ENCODE peak calls at places on chromosomes 3 and 15, in four cellular contexts. N is neural progenitor cell, Z is GM12878, K is DND-41. F is an unnamed sample. For H3K36me3, the result is how much of the 10 kb centered on the place peaks cover.

GRCh38 chr3:99645277-99646106 is 7.1 kb downstream of the COL8A1 start:
- DNase-seq in N (peak), Z (no peak), K (no peak), F (peak)

GRCh38 chr3:194396897-194397756 is 1.9 kb downstream of the GP5 start:
- DNase-seq in N (no peak), Z (no peak), K (peak), F (no peak)

GRCh38 chr15:85452436-85452835 is 72.0 kb downstream of the AKAP13 start:
- DNase-seq in N (no peak), Z (no peak), K (no peak), F (no peak)

GRCh38 chr15:25600751-25601150 is 161.9 kb upstream of the UBE3A start:
- DNase-seq in N (no peak), Z (no peak), K (no peak), F (peak)

GRCh38 chr3:96813820-96814580 is 394 bp upstream of the EPHA6 start:
- DNase-seq in N (peak), Z (no peak), K (no peak), F (peak)

GRCh38 chr3:40299130-40299720 is 10.3 kb upstream of the EIF1B start:
- DNase-seq in N (no peak), Z (no peak), K (no peak), F (no peak)

GRCh38 chr15:78112551-78112950 is 18.7 kb downstream of the CIB2 start:
- DNase-seq in N (no peak), Z (no peak), K (no peak), F (no peak)

GRCh38 chr15:88872106-88872505 is 23.2 kb downstream of the HAPLN3 start:
- DNase-seq in N (no peak), Z (no peak), K (no peak), F (no peak)

GRCh38 chr3:10950476-10951294 is 41.9 kb upstream of the SLC6A1 start:
- DNase-seq in N (peak), Z (no peak), K (no peak), F (peak)

GRCh38 chr15:81852826-81853225 is 193.0 kb downstream of the MEX3B start:
- DNase-seq in N (no peak), Z (no peak), K (no peak), F (peak)

GRCh38 chr3:159884661-159885402 is 103.8 kb upstream of the IL12A start:
- DNase-seq in N (peak), Z (no peak), K (no peak), F (peak)

GRCh38 chr3:193805448-193805847 is 212.4 kb downstream of the OPA1 start:
- DNase-seq in N (no peak), Z (no peak), K (no peak), F (peak)

GRCh38 chr15:90930861-90931629 is 1.3 kb downstream of the HDDC3 start:
- DNase-seq in N (no peak), Z (no peak), K (no peak), F (peak)

GRCh38 chr3:154060606-154061380 is 60.4 kb upstream of the ARHGEF26 start:
- DNase-seq in N (no peak), Z (no peak), K (no peak), F (peak)

GRCh38 chr3:159620281-159620680 is 368.4 kb upstream of the IL12A start:
- DNase-seq in N (no peak), Z (no peak), K (no peak), F (peak)

GRCh38 chr3:143677420-143677819 is 170.8 kb downstream of the SLC9A9 start:
- DNase-seq in N (no peak), Z (no peak), K (no peak), F (no peak)

GRCh38 chr15:37995461-37996347 is 61.3 kb downstream of the TMCO5A start:
- DNase-seq in N (peak), Z (peak), K (no peak), F (peak)

GRCh38 chr3:104943931-104944330 is 422.8 kb upstream of the ALCAM start:
- DNase-seq in N (no peak), Z (no peak), K (no peak), F (no peak)

GRCh38 chr3:150673966-150674365 is 29.8 kb downstream of the ERICH6 start:
- DNase-seq in N (no peak), Z (no peak), K (no peak), F (no peak)

GRCh38 chr3:105362021-105362665 is 4.6 kb upstream of the ALCAM start:
- DNase-seq in N (no peak), Z (no peak), K (no peak), F (peak)

GRCh38 chr3:147886889-147887288 is 477.7 kb downstream of the ZIC1 start:
- DNase-seq in N (no peak), Z (no peak), K (no peak), F (no peak)

GRCh38 chr3:67598814-67599556 is 55.4 kb downstream of the SUCLG2 start:
- DNase-seq in N (no peak), Z (no peak), K (no peak), F (no peak)

GRCh38 chr3:67595424-67595823 is 59.0 kb downstream of the SUCLG2 start:
- DNase-seq in N (no peak), Z (no peak), K (no peak), F (no peak)

DNA sequence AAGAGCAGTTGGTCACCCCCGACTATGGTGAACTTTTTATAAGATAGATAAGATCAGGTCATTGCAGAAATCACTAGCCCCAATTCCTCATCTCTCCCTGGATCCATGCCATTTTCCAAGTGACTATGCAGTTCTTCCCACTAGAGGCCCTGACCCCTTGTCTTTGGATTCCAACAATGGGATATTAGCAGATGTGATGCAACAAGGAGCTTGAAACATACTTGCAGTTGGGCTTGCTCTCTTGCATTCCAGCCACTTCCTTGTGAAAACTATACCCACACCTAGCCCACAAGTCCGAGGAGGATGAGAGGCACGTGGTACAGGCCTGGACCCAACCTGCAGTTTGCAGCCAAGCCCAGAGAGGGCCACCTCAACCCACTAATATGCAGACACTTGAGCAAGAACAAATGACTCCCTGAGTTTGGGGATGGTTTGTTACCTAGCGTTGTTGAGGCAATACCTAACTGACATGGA is 60.6 kb downstream of the SUCLG2 start:
- DNase-seq in N (no peak), Z (no peak), K (no peak), F (peak)
- H3K36me3 ChIP-seq in N (under half), Z (under half), K (under half), F (under half)

DNA sequence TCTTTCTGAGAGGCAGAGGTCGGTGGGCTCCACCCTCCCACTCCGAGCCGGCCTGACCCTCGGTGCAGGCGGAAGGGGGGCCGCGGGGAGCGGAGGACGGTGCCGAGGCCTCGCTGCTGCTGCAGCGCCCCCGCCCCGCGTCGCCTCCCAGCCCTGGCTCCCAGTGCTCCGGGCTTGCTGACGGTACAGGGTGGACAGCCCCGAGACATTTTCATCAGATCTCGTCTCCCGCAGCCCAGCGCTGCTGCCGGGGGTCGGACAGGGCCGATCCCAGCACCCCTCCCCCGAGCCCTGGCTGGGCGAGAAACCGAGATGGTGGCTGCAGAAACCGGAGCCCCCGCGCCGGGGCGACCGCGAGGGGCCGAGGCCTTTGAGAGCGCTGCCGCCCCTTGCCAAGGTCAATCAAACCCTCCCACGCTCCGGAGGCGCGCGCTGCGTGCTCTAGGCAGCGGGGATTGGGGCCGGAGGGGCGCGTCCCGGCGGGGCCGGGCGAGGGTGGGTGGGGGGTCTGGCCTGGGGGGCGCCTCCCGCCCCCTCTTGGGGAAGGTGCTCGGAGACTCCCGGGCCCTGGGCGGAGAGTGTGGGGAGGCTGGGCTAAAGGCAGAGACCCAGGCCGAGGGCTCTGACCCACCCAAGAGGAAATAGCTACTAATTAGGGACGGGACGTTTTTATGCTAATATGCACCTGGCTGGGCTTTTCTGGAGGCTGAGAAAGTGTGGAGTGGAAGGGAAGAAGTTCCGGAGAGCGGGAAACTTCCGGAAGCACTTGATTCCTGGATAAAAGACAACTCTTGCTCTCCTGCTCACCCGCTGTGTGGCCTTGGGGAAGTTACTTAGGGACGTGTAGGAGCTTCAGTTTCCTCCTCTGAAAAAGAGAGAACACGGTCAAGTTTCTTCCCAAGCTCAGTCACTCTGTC is 42.7 kb downstream of the EPHB3 start:
- DNase-seq in N (peak), Z (no peak), K (no peak), F (peak)
- TF ChIP-seq EZH2 in N (peak), Z (no peak), K (no peak), F (no peak)

GRCh38 chr3:33544126-33544525 is 103.9 kb upstream of the UBP1 start:
- DNase-seq in N (no peak), Z (no peak), K (no peak), F (peak)

GRCh38 chr3:33537135-33537534 is 96.9 kb upstream of the UBP1 start:
- DNase-seq in N (no peak), Z (no peak), K (no peak), F (no peak)

GRCh38 chr3:33543600-33543999 is 103.4 kb upstream of the UBP1 start:
- DNase-seq in N (no peak), Z (no peak), K (no peak), F (peak)

GRCh38 chr3:33538678-33539339 is 98.6 kb upstream of the UBP1 start:
- DNase-seq in N (no peak), Z (no peak), K (no peak), F (no peak)

GRCh38 chr3:33541918-33542317 is 101.7 kb upstream of the UBP1 start:
- DNase-seq in N (no peak), Z (no peak), K (no peak), F (peak)
- H3K9ac ChIP-seq in N (no peak), Z (no peak), K (no peak), F (no peak)

GRCh38 chr15:58189148-58189811 is 51.1 kb downstream of the AQP9 start:
- DNase-seq in N (no peak), Z (no peak), K (no peak), F (no peak)

GRCh38 chr15:58190419-58190818 is 52.2 kb downstream of the AQP9 start:
- DNase-seq in N (no peak), Z (no peak), K (no peak), F (peak)

GRCh38 chr15:58182460-58183163 is 44.4 kb downstream of the AQP9 start:
- DNase-seq in N (peak), Z (no peak), K (peak), F (peak)

GRCh38 chr15:58179741-58180381 is 41.7 kb downstream of the AQP9 start:
- DNase-seq in N (no peak), Z (no peak), K (no peak), F (peak)

GRCh38 chr15:58185439-58185838 is 47.3 kb downstream of the AQP9 start:
- DNase-seq in N (no peak), Z (no peak), K (no peak), F (peak)
- H3K36me3 ChIP-seq in N (under half), Z (under half), K (under half), F (under half)

GRCh38 chr3:27577504-27577903 is 93.3 kb upstream of the SLC4A7 start:
- DNase-seq in N (no peak), Z (no peak), K (no peak), F (no peak)

GRCh38 chr3:27573780-27574437 is 89.7 kb upstream of the SLC4A7 start:
- DNase-seq in N (no peak), Z (no peak), K (no peak), F (peak)

GRCh38 chr3:27576171-27576570 is 92.0 kb upstream of the SLC4A7 start:
- DNase-seq in N (no peak), Z (no peak), K (no peak), F (no peak)

GRCh38 chr3:27574438-27574795 is 90.2 kb upstream of the SLC4A7 start:
- DNase-seq in N (no peak), Z (no peak), K (no peak), F (no peak)

GRCh38 chr3:27575509-27575908 is 91.3 kb upstream of the SLC4A7 start:
- DNase-seq in N (no peak), Z (no peak), K (peak), F (no peak)
- TF ChIP-seq EZH2 in N (no peak), Z (no peak), K (no peak), F (no peak)

DNA sequence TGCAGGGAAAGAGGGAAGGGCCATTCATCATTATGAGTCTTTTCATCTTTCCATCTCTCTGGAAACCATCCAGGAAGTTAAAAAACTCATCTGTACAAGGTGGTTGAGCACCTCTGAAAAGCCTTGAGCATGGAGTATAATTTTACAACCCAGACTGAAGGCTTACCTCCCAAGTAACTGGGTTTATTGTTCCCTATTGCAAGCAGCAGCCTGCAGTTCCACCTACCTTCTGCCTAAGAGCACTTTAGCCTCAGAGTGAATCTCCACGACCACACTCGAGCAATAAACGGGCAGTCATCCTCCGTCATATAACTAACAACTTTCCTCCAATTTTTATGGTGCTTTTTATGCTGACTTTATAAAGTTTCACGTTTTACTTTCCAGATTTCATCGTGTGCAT is 32.8 kb downstream of the OSBPL10 start:
- DNase-seq in N (no peak), Z (no peak), K (no peak), F (no peak)
- H3K9ac ChIP-seq in N (no peak), Z (no peak), K (no peak), F (no peak)

DNA sequence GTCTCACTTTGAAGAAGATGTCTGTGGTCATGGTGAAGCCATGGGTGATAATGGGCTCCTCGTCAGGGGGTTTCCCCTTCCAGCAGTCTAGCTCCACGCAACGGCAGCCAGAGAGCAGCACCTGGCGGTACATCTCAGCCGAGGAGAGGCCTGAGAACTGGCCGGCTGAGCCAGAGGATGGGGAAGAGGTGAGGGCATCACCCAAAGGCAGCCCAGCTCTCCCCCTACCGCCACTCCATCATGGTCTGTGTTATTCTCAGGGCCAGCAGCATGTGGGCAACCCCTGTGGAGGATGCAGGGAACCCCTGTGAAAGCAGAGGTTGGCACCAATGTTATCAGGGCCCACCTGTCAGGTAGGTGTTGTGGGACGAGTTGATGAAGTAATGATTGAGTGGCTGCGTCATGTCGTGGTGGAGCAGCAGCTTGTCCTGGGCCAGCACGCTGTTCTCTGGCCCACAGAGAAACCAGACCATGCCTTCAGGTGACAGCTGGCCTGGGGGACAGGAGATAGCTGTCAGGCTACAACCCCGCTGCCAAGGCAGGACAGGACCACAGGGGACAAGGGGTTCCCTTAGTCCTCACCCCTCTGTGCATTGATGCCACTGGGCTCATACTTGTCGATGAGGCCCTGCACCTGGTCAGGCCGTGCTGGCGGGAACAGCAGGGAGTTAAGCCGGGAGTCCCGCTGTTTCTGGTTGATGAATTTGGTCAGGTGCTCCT is 9.4 kb downstream of the PLCB2 start:
- DNase-seq in N (no peak), Z (no peak), K (no peak), F (no peak)
- H3K36me3 ChIP-seq in N (under half), Z (under half), K (under half), F (under half)

GRCh38 chr15:83282859-83283812 is 1.3 kb downstream of the BNC1 start:
- DNase-seq in N (peak), Z (no peak), K (no peak), F (peak)

GRCh38 chr15:83285284-83285978 is 967 bp upstream of the BNC1 start:
- DNase-seq in N (peak), Z (no peak), K (no peak), F (peak)

GRCh38 chr15:83282141-83282540 is 2.3 kb downstream of the BNC1 start:
- DNase-seq in N (no peak), Z (no peak), K (no peak), F (peak)

GRCh38 chr15:83284563-83285283 is at the start of gene BNC1:
- DNase-seq in N (peak), Z (no peak), K (no peak), F (no peak)

DNA sequence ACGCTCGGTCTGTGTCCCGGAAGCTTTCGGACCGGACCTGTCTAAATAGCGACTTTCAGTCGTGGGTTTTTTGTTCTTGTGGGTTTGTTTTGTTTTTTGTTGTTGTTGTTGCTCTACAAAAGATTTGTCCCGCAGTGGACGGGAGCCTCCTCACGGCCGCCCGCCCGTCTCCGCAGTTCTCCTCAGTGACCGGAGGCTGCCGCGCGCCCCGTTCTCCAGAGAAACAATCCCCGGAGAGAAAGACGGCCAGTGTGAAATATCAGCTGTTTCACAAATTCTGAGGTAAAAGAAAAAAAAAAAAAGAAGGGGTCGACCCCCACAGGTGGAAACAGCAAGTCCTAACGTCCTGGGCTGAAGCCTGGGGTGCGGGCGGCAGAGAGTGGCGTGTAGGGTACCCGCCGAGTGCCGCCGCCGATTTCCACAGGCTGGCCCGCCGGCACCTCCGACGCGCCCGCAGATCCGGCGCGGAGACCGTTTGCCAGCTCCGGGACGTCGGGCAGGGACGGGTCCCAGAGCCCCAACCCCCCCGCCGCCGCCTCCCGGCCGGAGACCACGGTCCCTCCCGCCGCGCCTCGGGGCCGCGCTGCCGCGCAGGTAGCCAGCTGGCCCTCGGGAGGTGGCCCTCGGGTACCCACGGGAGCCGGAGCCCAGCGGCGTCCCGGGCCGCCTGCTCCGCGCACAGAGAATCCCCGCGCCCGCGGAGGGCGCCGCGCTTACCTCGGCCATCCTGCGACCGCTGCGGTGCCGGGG is 476 bp downstream of the BNC1 start:
- DNase-seq in N (peak), Z (no peak), K (no peak), F (peak)
- TF ChIP-seq EZH2 in N (peak), Z (no peak), K (no peak), F (no peak)

GRCh38 chr3:123383101-123384053 is 65.5 kb downstream of the ADCY5 start:
- DNase-seq in N (peak), Z (no peak), K (no peak), F (peak)
- H3K9ac ChIP-seq in N (no peak), Z (no peak), K (no peak), F (no peak)

DNA sequence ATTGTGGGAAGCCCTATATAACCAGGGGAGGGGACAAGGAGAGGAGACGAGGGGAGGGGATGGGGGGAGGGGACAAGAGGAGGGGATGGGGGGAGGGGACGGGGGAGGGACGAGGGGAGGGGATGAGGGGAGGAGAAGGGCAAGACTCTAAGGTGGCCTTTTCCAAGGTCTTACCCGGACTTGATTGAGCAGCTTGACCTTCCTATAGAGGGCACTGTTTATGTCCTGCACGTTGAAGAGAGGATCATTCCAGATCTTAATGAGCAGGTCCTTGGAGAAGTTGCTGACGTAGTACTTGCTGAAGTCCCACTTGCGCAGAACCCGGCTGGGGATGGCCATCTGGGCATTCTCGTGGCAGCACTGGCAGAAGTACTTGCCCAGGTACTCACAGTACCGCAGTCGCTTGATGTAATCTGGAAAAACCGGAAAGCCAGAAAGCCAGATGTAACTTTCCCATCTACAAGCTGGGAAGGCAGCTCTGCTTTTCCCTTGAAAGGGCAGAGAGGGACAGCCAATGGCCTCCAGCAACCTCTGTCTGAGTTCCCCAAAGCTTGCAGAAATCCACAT is 55.7 kb downstream of the RUBCN start:
- DNase-seq in N (no peak), Z (no peak), K (no peak), F (no peak)
- H3K36me3 ChIP-seq in N (under half), Z (under half), K (under half), F (under half)